ENCODE peak calls at places on chromosome 18, in seven cellular contexts. One of them, this sample, is unnamed.

GRCh38 chr18:35153609-35154273 is 87.1 kb upstream of the ZNF397 start:
- DNase-seq in choroid plexus epithelial cell: no peak
- DNase-seq in sigmoid colon: no peak
- DNase-seq in ascending aorta: no peak
- DNase-seq in stomach: no peak
- DNase-seq in kidney: no peak
- DNase-seq in mucosa of descending colon: no peak
- DNase-seq in this sample: no peak

GRCh38 chr18:46070683-46071614 is 1.1 kb downstream of the PSTPIP2 start:
- DNase-seq in choroid plexus epithelial cell: no peak
- DNase-seq in ascending aorta: peak; percentile 66
- DNase-seq in mucosa of descending colon: no peak
- DNase-seq in stomach: no peak
- DNase-seq in sigmoid colon: peak; percentile 66
- DNase-seq in kidney: no peak
- DNase-seq in this sample: no peak

GRCh38 chr18:49922228-49922627 is 108.9 kb upstream of the ACAA2 start:
- DNase-seq in mucosa of descending colon: no peak
- DNase-seq in ascending aorta: no peak
- DNase-seq in kidney: no peak
- DNase-seq in stomach: no peak
- DNase-seq in choroid plexus epithelial cell: no peak
- DNase-seq in sigmoid colon: no peak
- DNase-seq in this sample: no peak

GRCh38 chr18:35588995-35589394 is 7.5 kb downstream of the GALNT1 start:
- DNase-seq in mucosa of descending colon: no peak
- DNase-seq in ascending aorta: no peak
- DNase-seq in choroid plexus epithelial cell: no peak
- DNase-seq in sigmoid colon: no peak
- DNase-seq in kidney: no peak
- DNase-seq in stomach: no peak
- DNase-seq in this sample: no peak

GRCh38 chr18:8253943-8254342 is 355.3 kb upstream of the RAB12 start:
- DNase-seq in kidney: no peak
- DNase-seq in sigmoid colon: no peak
- DNase-seq in mucosa of descending colon: no peak
- DNase-seq in choroid plexus epithelial cell: no peak
- DNase-seq in ascending aorta: no peak
- DNase-seq in stomach: no peak
- DNase-seq in this sample: no peak

GRCh38 chr18:34780856-34781255 is 70.8 kb downstream of the DTNA start:
- DNase-seq in sigmoid colon: no peak
- DNase-seq in kidney: no peak
- DNase-seq in ascending aorta: no peak
- DNase-seq in choroid plexus epithelial cell: no peak
- DNase-seq in stomach: no peak
- DNase-seq in mucosa of descending colon: no peak
- DNase-seq in this sample: no peak

GRCh38 chr18:50268022-50268747 is 1.9 kb upstream of the CFAP53 start:
- DNase-seq in mucosa of descending colon: peak; percentile 92
- DNase-seq in sigmoid colon: peak; percentile 85
- DNase-seq in choroid plexus epithelial cell: peak; percentile 74
- DNase-seq in kidney: peak; percentile 94
- DNase-seq in stomach: peak; percentile 78
- DNase-seq in ascending aorta: peak; percentile 91
- DNase-seq in this sample: peak; percentile 93

GRCh38 chr18:13545514-13545913 is 180.8 kb downstream of the FAM210A start:
- DNase-seq in choroid plexus epithelial cell: no peak
- DNase-seq in mucosa of descending colon: peak; percentile 22
- DNase-seq in ascending aorta: peak; percentile 50
- DNase-seq in sigmoid colon: no peak
- DNase-seq in stomach: no peak
- DNase-seq in kidney: no peak
- DNase-seq in this sample: no peak

GRCh38 chr18:55998071-55998522 is 410.1 kb upstream of the TCF4 start:
- DNase-seq in ascending aorta: no peak
- DNase-seq in mucosa of descending colon: no peak
- DNase-seq in kidney: no peak
- DNase-seq in stomach: no peak
- DNase-seq in sigmoid colon: no peak
- DNase-seq in choroid plexus epithelial cell: peak; percentile 32
- DNase-seq in this sample: no peak

GRCh38 chr18:23972416-23972815 is 42.1 kb upstream of the TTC39C start:
- DNase-seq in sigmoid colon: no peak
- DNase-seq in kidney: no peak
- DNase-seq in choroid plexus epithelial cell: no peak
- DNase-seq in ascending aorta: no peak
- DNase-seq in stomach: no peak
- DNase-seq in mucosa of descending colon: no peak
- DNase-seq in this sample: no peak

GRCh38 chr18:9971313-9971920 is 57.6 kb downstream of the VAPA start:
- DNase-seq in sigmoid colon: peak; percentile 87
- DNase-seq in kidney: no peak
- DNase-seq in ascending aorta: peak; percentile 90
- DNase-seq in stomach: peak; percentile 84
- DNase-seq in mucosa of descending colon: no peak
- DNase-seq in choroid plexus epithelial cell: peak; percentile 92
- DNase-seq in this sample: peak; percentile 76

GRCh38 chr18:79121746-79122474 is 52.7 kb downstream of the ATP9B start:
- DNase-seq in stomach: no peak
- DNase-seq in choroid plexus epithelial cell: peak; percentile 65
- DNase-seq in kidney: no peak
- DNase-seq in mucosa of descending colon: no peak
- DNase-seq in sigmoid colon: no peak
- DNase-seq in ascending aorta: no peak
- DNase-seq in this sample: no peak

GRCh38 chr18:75089748-75090327 is 119.1 kb downstream of the PTGR3 start:
- DNase-seq in ascending aorta: peak; percentile 33
- DNase-seq in mucosa of descending colon: no peak
- DNase-seq in choroid plexus epithelial cell: no peak
- DNase-seq in stomach: no peak
- DNase-seq in sigmoid colon: no peak
- DNase-seq in kidney: no peak
- DNase-seq in this sample: no peak

GRCh38 chr18:52903858-52904257 is 563.9 kb downstream of the DCC start:
- DNase-seq in stomach: peak; percentile 45
- DNase-seq in ascending aorta: no peak
- DNase-seq in sigmoid colon: no peak
- DNase-seq in choroid plexus epithelial cell: peak; percentile 0
- DNase-seq in kidney: no peak
- DNase-seq in mucosa of descending colon: no peak
- DNase-seq in this sample: no peak

GRCh38 chr18:10040287-10041011 is 126.6 kb downstream of the VAPA start:
- DNase-seq in ascending aorta: peak; percentile 73
- DNase-seq in stomach: peak; percentile 23
- DNase-seq in kidney: no peak
- DNase-seq in choroid plexus epithelial cell: peak; percentile 64
- DNase-seq in mucosa of descending colon: no peak
- DNase-seq in sigmoid colon: no peak
- DNase-seq in this sample: no peak

GRCh38 chr18:68400889-68401288 is 314.0 kb downstream of the TMX3 start:
- DNase-seq in mucosa of descending colon: no peak
- DNase-seq in stomach: no peak
- DNase-seq in ascending aorta: no peak
- DNase-seq in sigmoid colon: no peak
- DNase-seq in kidney: no peak
- DNase-seq in choroid plexus epithelial cell: no peak
- DNase-seq in this sample: no peak

GRCh38 chr18:68409585-68409984 is 305.3 kb downstream of the TMX3 start:
- DNase-seq in mucosa of descending colon: no peak
- DNase-seq in stomach: no peak
- DNase-seq in kidney: no peak
- DNase-seq in sigmoid colon: no peak
- DNase-seq in choroid plexus epithelial cell: no peak
- DNase-seq in ascending aorta: no peak
- DNase-seq in this sample: no peak

GRCh38 chr18:68402784-68403183 is 312.1 kb downstream of the TMX3 start:
- DNase-seq in stomach: no peak
- DNase-seq in ascending aorta: no peak
- DNase-seq in choroid plexus epithelial cell: no peak
- DNase-seq in kidney: no peak
- DNase-seq in mucosa of descending colon: no peak
- DNase-seq in sigmoid colon: no peak
- DNase-seq in this sample: no peak

DNA sequence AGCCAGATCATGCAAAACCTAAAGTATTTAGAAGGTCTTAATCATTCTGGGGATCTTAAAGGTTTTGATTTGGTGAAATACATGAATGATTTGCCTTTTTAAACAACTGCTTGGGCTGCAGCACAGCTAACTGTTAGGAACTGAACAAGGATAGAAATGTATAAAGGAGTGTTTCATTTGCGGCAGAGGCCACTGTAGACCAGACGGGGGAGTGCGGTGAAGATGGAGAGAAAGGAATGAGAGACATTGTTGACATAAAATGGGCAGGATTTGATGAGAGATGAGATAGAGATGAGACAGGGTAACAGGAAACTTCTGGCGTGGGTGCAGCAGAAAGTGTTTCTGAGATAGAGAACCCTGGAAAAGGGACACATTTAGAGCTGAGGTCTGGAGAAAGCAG is 308.1 kb downstream of the TMX3 start:
- DNase-seq in sigmoid colon: no peak
- DNase-seq in ascending aorta: no peak
- DNase-seq in choroid plexus epithelial cell: no peak
- DNase-seq in mucosa of descending colon: no peak
- DNase-seq in stomach: no peak
- DNase-seq in kidney: no peak
- DNase-seq in this sample: no peak
- TF ChIP-seq CTCF in sigmoid colon: no peak
- TF ChIP-seq CTCF in ascending aorta: no peak
- TF ChIP-seq CTCF in choroid plexus epithelial cell: peak; percentile 26
- TF ChIP-seq CTCF in mucosa of descending colon: no peak
- TF ChIP-seq CTCF in stomach: no peak
- TF ChIP-seq CTCF in kidney: no peak
- TF ChIP-seq CTCF in this sample: no peak

GRCh38 chr18:66497351-66497750 is 106.5 kb downstream of the CDH19 start:
- DNase-seq in kidney: no peak
- DNase-seq in ascending aorta: no peak
- DNase-seq in sigmoid colon: no peak
- DNase-seq in mucosa of descending colon: no peak
- DNase-seq in stomach: no peak
- DNase-seq in choroid plexus epithelial cell: no peak
- DNase-seq in this sample: no peak

DNA sequence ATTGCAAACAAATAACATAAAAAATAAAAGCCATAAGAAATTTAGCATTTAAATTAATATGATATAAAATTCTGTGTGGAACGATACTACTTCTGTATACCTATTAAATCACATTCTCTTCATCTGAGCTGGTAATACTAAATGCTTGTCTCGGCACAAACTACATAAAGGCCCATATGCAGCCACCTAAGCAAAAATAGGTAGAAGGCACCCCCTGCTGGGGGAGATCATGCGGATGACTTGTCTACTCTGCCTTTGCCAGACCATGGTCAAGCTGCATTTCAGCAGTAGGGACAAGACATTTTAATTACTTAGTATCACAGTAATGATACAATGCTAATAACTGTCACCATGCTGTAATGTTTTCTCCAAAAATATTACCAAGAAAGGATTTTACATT is 108.0 kb downstream of the CDH19 start:
- DNase-seq in ascending aorta: no peak
- DNase-seq in choroid plexus epithelial cell: peak; percentile 51
- DNase-seq in sigmoid colon: no peak
- DNase-seq in mucosa of descending colon: no peak
- DNase-seq in kidney: no peak
- DNase-seq in stomach: peak; percentile 33
- DNase-seq in this sample: peak; percentile 90
- TF ChIP-seq CTCF in ascending aorta: no peak
- TF ChIP-seq CTCF in choroid plexus epithelial cell: peak; percentile 51
- TF ChIP-seq CTCF in sigmoid colon: no peak
- TF ChIP-seq CTCF in mucosa of descending colon: no peak
- TF ChIP-seq CTCF in kidney: peak; percentile 41
- TF ChIP-seq CTCF in stomach: no peak
- TF ChIP-seq CTCF in this sample: peak; percentile 67

DNA sequence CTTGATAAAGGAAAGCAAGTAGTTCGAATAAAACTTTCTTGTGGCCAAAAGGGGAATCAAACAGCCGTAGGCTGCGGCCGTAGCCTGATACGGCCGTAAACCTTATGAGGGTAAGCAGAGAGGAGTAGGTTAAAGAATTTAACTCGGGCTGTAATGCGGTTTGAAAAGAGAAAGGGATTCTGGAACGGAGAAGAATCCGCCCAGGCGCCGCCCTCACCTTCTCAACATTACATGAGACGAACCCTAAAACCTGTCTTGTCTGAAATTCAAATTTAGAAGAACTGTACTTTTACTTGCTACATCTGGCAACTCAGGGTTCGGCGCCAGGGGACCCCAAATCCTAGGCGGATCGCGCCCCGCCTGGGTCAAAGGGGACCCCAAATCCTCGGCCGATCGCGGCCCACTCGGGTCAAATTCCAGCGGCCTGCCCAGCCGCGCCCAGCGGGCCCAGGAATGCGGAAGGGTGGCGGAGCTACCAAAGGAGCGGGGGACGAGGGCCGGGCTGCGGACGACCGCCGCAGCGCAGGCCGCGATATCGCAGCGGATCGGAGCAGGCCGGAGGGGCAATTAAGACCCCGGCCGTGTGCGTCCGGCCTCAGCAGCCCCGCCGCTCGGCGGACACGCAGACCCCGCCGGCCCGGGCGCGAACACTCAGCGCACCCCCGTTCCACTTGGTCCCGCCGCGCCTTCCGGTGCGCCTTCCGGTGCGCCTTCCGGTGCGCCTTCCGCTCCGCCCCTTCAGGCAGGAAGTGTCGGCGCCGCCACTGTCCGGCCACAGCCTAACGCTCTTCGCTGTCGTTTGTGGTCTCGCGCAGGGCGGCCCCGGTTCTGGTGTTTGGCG is at the start of gene MYL12B:
- DNase-seq in ascending aorta: peak; percentile 87
- DNase-seq in kidney: peak; percentile 94
- DNase-seq in stomach: peak; percentile 84
- DNase-seq in sigmoid colon: peak; percentile 86
- DNase-seq in choroid plexus epithelial cell: peak; percentile 79
- DNase-seq in mucosa of descending colon: peak; percentile 92
- DNase-seq in this sample: peak; percentile 89
- TF ChIP-seq CTCF in ascending aorta: no peak
- TF ChIP-seq CTCF in kidney: no peak
- TF ChIP-seq CTCF in stomach: no peak
- TF ChIP-seq CTCF in sigmoid colon: no peak
- TF ChIP-seq CTCF in choroid plexus epithelial cell: peak; percentile 1
- TF ChIP-seq CTCF in mucosa of descending colon: no peak
- TF ChIP-seq CTCF in this sample: no peak

GRCh38 chr18:39235118-39235719 is 1669.6 kb upstream of the CELF4 start:
- DNase-seq in sigmoid colon: no peak
- DNase-seq in kidney: no peak
- DNase-seq in ascending aorta: no peak
- DNase-seq in stomach: no peak
- DNase-seq in choroid plexus epithelial cell: no peak
- DNase-seq in mucosa of descending colon: no peak
- DNase-seq in this sample: no peak
- TF ChIP-seq CTCF in sigmoid colon: no peak
- TF ChIP-seq CTCF in kidney: no peak
- TF ChIP-seq CTCF in ascending aorta: no peak
- TF ChIP-seq CTCF in stomach: no peak
- TF ChIP-seq CTCF in choroid plexus epithelial cell: no peak
- TF ChIP-seq CTCF in mucosa of descending colon: no peak
- TF ChIP-seq CTCF in this sample: no peak

This sample was measured in Calu3.